ENCODE peak calls at places on chromosomes 5 and 9, in six cellular contexts. X is foreskin fibroblast, O is astrocyte, B is WTC11, K is tibial nerve, R is cardiac fibroblast. M is an unnamed sample.

GRCh38 chr5:137215780-137216179 is 283.3 kb downstream of the SPOCK1 start:
- DNase-seq in X (no peak), O (no peak), B (no peak), K (no peak), R (no peak), M (no peak)

GRCh38 chr9:110543631-110544051 is 35.9 kb downstream of the SVEP1 start:
- DNase-seq in X (no peak), O (no peak), B (no peak), K (no peak), R (peak), M (no peak)

GRCh38 chr9:120446681-120447080 is 133.3 kb downstream of the CDK5RAP2 start:
- DNase-seq in X (no peak), O (peak), B (no peak), K (no peak), R (peak), M (no peak)

GRCh38 chr5:37533851-37534250 is 154.7 kb downstream of the WDR70 start:
- DNase-seq in X (no peak), O (peak), B (no peak), K (no peak), R (peak), M (peak)

GRCh38 chr5:87231037-87231808 is 36.5 kb upstream of the RASA1 start:
- DNase-seq in X (no peak), O (no peak), B (no peak), K (no peak), R (peak), M (no peak)

GRCh38 chr5:60010328-60010727 is 116.8 kb upstream of the PDE4D start:
- DNase-seq in X (no peak), O (no peak), B (no peak), K (no peak), R (no peak), M (no peak)

GRCh38 chr9:135666534-135667402 is 3.7 kb downstream of the LCN9 start:
- DNase-seq in X (no peak), O (no peak), B (no peak), K (peak), R (no peak), M (no peak)

GRCh38 chr5:96388186-96388585 is 44.9 kb downstream of the PCSK1 start:
- DNase-seq in X (peak), O (no peak), B (no peak), K (no peak), R (peak), M (no peak)

GRCh38 chr9:2013688-2014087 is 1.5 kb upstream of the SMARCA2 start:
- DNase-seq in X (peak), O (no peak), B (no peak), K (no peak), R (peak), M (peak)

GRCh38 chr5:16234598-16234997 is 55.0 kb upstream of the MARCHF11 start:
- DNase-seq in X (no peak), O (no peak), B (no peak), K (no peak), R (no peak), M (no peak)

GRCh38 chr5:40716590-40716989 is 36.9 kb downstream of the PTGER4 start:
- DNase-seq in X (no peak), O (no peak), B (no peak), K (no peak), R (no peak), M (no peak)

GRCh38 chr9:10268500-10269485 is 344.0 kb downstream of the PTPRD start:
- DNase-seq in X (no peak), O (peak), B (peak), K (no peak), R (peak), M (peak)

GRCh38 chr5:172647341-172648007 is 6.4 kb downstream of the NEURL1B start:
- DNase-seq in X (no peak), O (no peak), B (no peak), K (no peak), R (no peak), M (no peak)

GRCh38 chr9:14170973-14171596 is 142.9 kb downstream of the NFIB start:
- DNase-seq in X (peak), O (peak), B (no peak), K (no peak), R (peak), M (no peak)

GRCh38 chr5:116517557-116517956 is 57.1 kb downstream of the SEMA6A start:
- DNase-seq in X (no peak), O (no peak), B (no peak), K (no peak), R (no peak), M (no peak)

GRCh38 chr9:124941689-124942561 is 1.0 kb upstream of the GOLGA1 start:
- DNase-seq in X (no peak), O (no peak), B (peak), K (no peak), R (peak), M (peak)
- TF ChIP-seq CTCF in X (no peak), O (no peak), B (no peak), K (no peak), R (no peak), M (peak)

DNA sequence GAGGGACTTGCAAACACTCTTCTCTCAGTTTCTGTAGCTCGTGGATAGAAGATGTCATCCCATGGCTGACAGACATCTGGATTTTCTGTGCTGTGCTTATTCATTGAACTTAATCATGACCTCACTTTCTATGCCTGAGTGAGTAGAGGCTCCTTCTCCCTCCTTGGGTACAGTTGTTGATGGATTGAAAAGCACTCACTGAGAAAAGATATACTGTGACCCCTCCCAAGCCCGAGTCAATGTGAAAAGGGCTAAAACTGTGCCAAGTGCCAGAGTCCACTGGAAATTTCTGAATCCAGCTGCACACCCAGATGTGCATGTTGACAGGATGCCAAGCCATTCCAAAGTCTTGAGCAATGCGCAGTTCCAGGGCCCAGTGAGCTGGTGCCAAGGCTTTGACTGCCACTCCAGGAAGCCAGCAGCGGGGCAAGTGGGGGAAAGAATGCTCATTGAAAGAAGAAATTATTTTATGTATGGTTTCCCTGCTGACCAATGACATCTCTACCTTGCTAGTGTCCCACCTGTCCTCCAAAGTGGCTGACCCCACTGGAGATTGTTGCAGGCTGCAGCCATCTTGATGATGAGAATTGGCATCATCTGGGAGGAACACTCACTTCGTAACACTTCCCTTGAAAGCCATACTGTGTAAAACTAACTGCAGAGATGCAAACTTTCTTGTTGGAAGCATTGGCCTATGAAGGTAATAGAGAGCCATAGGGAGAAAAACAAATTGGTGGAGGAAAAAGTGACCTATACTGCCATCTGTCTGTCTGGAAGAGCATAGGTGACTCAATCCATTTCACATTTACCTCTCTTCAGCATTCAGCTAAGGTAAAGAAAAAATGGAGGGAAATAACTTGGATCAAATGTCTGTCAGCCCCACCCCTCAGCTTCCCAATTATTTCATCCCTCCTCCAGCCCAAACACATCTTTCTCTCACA is 473.2 kb downstream of the NTRK2 start:
- DNase-seq in X (no peak), O (no peak), B (no peak), K (peak), R (no peak), M (no peak)
- TF ChIP-seq CTCF in X (peak), O (peak), B (no peak), K (peak), R (peak), M (peak)

DNA sequence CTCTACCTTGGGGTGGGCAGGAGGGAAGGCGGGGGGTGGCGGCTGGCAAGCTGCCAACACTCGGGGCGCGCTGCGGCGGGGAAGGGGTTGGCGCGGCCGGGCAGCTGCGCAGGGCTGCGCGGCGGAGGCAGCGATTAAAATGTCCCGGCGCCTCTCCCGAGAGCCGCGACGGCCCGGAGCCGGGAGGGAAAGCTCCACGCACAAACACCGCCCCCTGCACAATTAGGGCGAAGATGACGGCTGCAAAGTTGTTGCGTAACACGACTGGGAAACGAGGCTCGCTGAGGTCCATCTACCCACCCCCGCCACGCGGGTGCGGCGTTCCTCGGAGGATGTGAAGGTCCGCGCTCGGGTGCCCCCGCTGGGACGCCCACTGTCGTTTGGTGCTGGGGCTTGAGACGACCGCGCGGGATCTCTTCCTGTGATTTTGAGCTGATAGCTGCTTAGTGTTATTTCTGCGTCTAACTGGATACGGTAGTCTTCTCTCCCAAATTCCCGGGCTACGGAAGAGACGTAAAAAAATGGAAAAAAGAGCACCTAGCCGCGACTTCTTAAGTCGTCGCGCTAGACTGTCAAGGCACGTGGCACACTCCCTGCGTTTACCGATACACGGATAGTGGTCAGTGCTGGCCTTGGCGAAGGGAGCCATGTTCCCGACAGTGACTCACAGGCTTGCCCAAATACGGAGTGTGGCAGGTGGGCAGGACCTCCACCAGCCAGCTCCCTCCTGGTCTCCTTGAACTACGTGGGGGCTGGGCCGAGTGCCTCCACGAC is 958 bp upstream of the NFIL3 start:
- DNase-seq in X (peak), O (peak), B (peak), K (peak), R (peak), M (peak)
- TF ChIP-seq CTCF in X (peak), O (no peak), B (no peak), K (no peak), R (no peak), M (peak)

GRCh38 chr5:133365326-133365725 is 247.0 kb downstream of the FSTL4 start:
- DNase-seq in X (no peak), O (no peak), B (peak), K (no peak), R (no peak), M (no peak)
- TF ChIP-seq CTCF in X (no peak), O (no peak), B (peak), K (no peak), R (peak), M (peak)

GRCh38 chr5:132277971-132278964 is 15.9 kb upstream of the SLC22A4 start:
- DNase-seq in X (no peak), O (no peak), B (peak), K (no peak), R (no peak), M (no peak)
- TF ChIP-seq CTCF in X (no peak), O (no peak), B (no peak), K (no peak), R (no peak), M (no peak)

GRCh38 chr9:22208846-22209585 is 199.9 kb upstream of the CDKN2B start:
- DNase-seq in X (no peak), O (peak), B (no peak), K (no peak), R (peak), M (no peak)
- TF ChIP-seq CTCF in X (no peak), O (no peak), B (no peak), K (no peak), R (no peak), M (no peak)

GRCh38 chr5:147455321-147455720 is 54.5 kb downstream of the DPYSL3 start:
- DNase-seq in X (peak), O (peak), B (no peak), K (no peak), R (peak), M (peak)
- TF ChIP-seq CTCF in X (no peak), O (no peak), B (no peak), K (no peak), R (no peak), M (no peak)

DNA sequence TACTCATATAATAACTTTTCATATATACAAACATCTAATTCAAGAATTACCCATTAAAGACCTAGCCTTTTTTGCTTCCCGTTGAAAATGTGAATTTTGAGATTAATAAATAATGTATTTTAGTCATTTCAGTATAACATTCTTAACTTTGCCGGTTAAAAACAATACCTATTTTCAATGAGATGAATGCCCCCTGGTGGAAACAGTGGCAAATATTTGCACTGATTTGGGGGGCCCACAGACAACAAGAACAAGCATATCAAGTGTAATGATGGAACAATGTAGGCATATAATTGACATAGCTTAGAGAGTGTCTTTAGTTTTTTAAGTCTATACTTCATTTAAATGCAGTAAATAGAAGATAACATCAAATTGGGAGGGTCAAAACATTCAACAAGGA is 111.9 kb downstream of the NTRK2 start:
- DNase-seq in X (no peak), O (no peak), B (peak), K (no peak), R (peak), M (no peak)
- TF ChIP-seq CTCF in X (peak), O (peak), B (peak), K (peak), R (peak), M (peak)

DNA sequence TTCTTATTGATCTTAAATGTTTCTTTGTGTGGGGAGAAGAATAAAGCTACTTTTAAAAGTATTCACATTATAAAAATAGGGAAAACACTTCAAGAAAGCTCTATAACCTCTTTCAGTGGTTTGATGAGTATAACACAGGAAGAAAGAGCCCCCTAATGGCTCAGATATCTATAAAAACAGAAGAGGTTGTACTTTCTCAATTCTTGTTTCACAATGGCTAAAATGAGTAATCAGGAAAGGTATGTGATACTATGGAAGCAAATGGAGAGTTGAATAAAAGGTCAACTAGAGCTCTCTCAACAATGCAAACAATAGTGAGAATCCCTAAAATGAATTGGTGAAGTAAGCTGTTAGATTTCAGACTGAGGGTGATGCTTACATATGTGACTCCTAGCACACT is 584.6 kb upstream of the CDH18 start:
- DNase-seq in X (no peak), O (peak), B (no peak), K (no peak), R (peak), M (no peak)
- TF ChIP-seq CTCF in X (no peak), O (peak), B (no peak), K (no peak), R (peak), M (no peak)

GRCh38 chr5:32244017-32244416 is 68.7 kb downstream of the MTMR12 start:
- DNase-seq in X (no peak), O (no peak), B (no peak), K (no peak), R (no peak), M (no peak)
- TF ChIP-seq CTCF in X (no peak), O (no peak), B (no peak), K (no peak), R (no peak), M (no peak)